ENCODE peak calls at places on chromosomes 11 and 22, in ten cellular contexts. X is heart right ventricle, L is uterus, Z is fibroblast of the aortic adventitia, T is WERI-Rb-1, I is neural crest cell, F is fibroblast of mammary gland, E is PC-3, Y is RWPE1, D is left ventricle myocardium inferior. R is an unnamed sample.

GRCh38 chr11:10762913-10763421 is 11.9 kb downstream of the CTR9 start:
- DNase-seq in Z (no peak), D (no peak), F (no peak), L (no peak), E (no peak), T (no peak), I (no peak), X (no peak), Y (no peak), R (no peak)

GRCh38 chr11:40186401-40187091 is 1272.9 kb downstream of the LRRC4C start:
- DNase-seq in E (no peak), Z (no peak), T (no peak), F (no peak), L (no peak), X (no peak), D (no peak), Y (no peak), I (no peak), R (peak; percentile 62)

GRCh38 chr11:107598225-107599139 is 7.5 kb downstream of the ELMOD1 start:
- DNase-seq in F (no peak), E (peak; percentile 71), L (no peak), I (no peak), Z (no peak), X (no peak), Y (no peak), D (no peak), T (peak; percentile 38), R (no peak)

GRCh38 chr22:46754110-46754799 is 8.2 kb upstream of the TBC1D22A start:
- DNase-seq in X (peak; percentile 96), T (no peak), Y (peak; percentile 91), I (no peak), F (peak; percentile 98), E (peak; percentile 91), Z (peak; percentile 96), D (peak; percentile 94), L (peak; percentile 86), R (no peak)

GRCh38 chr11:44998051-44998450 is 47.4 kb upstream of the TP53I11 start:
- DNase-seq in Z (no peak), X (no peak), T (peak; percentile 63), L (no peak), I (no peak), F (no peak), E (no peak), D (no peak), Y (no peak), R (no peak)

GRCh38 chr11:65575568-65576231 is at the start of gene EHBP1L1:
- DNase-seq in Y (peak; percentile 74), Z (peak; percentile 54), T (peak; percentile 55), D (peak; percentile 81), I (no peak), X (peak; percentile 73), F (peak; percentile 58), E (peak; percentile 70), L (peak; percentile 61), R (no peak)

GRCh38 chr11:34086554-34087278 is 18.7 kb upstream of the NAT10 start:
- DNase-seq in Y (no peak), D (no peak), I (no peak), L (no peak), Z (no peak), F (peak; percentile 40), T (no peak), X (no peak), E (no peak), R (no peak)

GRCh38 chr11:125315088-125315740 is 150.7 kb downstream of the PKNOX2 start:
- DNase-seq in T (no peak), Z (peak; percentile 65), I (no peak), L (peak; percentile 65), F (no peak), D (peak; percentile 70), X (peak; percentile 64), Y (no peak), E (no peak), R (no peak)

GRCh38 chr11:61693897-61694840 is 14.0 kb downstream of the DAGLA start:
- DNase-seq in X (peak; percentile 60), F (no peak), Y (no peak), T (no peak), Z (no peak), I (no peak), L (no peak), E (no peak), D (peak; percentile 53), R (no peak)

GRCh38 chr11:75265851-75266531 is 25.4 kb downstream of the TPBGL start:
- DNase-seq in E (no peak), X (no peak), L (peak; percentile 9), Y (no peak), Z (peak; percentile 36), T (no peak), I (no peak), D (no peak), F (peak; percentile 59), R (no peak)

GRCh38 chr22:35174398-35174797 is 82.9 kb upstream of the HMGXB4 start:
- DNase-seq in T (no peak), Z (no peak), F (no peak), L (no peak), D (no peak), E (no peak), Y (no peak), X (no peak), I (no peak), R (no peak)

GRCh38 chr22:31206896-31207687 is 5.0 kb upstream of the LIMK2 start:
- DNase-seq in D (peak; percentile 57), Z (peak; percentile 43), X (peak; percentile 21), T (peak; percentile 42), Y (peak; percentile 36), E (peak; percentile 83), I (no peak), L (no peak), F (no peak), R (no peak)

DNA sequence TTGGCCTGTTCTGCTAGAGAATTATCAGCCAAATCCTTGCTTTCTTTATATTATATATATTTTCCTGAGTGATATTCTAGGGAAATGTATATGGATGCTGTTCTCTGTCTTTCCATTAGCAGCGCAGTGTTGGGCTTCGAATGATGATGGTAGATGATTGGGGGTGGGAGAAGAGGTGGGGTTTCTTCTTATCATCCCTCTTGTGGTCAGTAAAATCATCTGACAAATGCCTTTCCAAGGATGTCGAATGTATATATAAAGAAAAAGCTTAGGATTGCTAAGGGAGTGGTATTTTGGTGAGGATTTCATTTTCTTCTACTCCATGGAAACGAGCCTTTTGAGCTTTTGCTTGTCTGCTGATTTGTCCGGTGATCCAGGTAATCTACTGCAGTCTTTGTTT is 48.9 kb downstream of the ARHGEF12 start:
- DNase-seq in Z (no peak), F (no peak), I (no peak), T (no peak), D (no peak), Y (no peak), E (no peak), X (no peak), L (no peak), R (no peak)
- TF ChIP-seq CTCF in Z (no peak), F (no peak), I (no peak), T (no peak), D (no peak), Y (no peak), E (no peak), X (no peak), L (no peak), R (no peak)

GRCh38 chr11:976431-977160 is 50.9 kb downstream of the AP2A2 start:
- DNase-seq in E (no peak), D (no peak), I (no peak), X (no peak), L (no peak), Z (peak; percentile 42), T (no peak), F (peak; percentile 71), Y (no peak), R (peak; percentile 65)

GRCh38 chr11:978781-979180 is 53.1 kb downstream of the AP2A2 start:
- DNase-seq in Z (no peak), E (no peak), X (no peak), L (no peak), I (no peak), Y (no peak), D (no peak), F (no peak), T (no peak), R (no peak)

GRCh38 chr11:973237-973636 is 47.6 kb downstream of the AP2A2 start:
- DNase-seq in L (no peak), F (no peak), Y (no peak), X (no peak), T (no peak), D (no peak), I (no peak), E (no peak), Z (no peak), R (no peak)

GRCh38 chr11:978073-978720 is 52.5 kb downstream of the AP2A2 start:
- DNase-seq in Y (no peak), D (no peak), T (no peak), X (no peak), L (no peak), E (no peak), Z (no peak), F (no peak), I (no peak), R (no peak)

GRCh38 chr11:975824-976223 is 50.2 kb downstream of the AP2A2 start:
- DNase-seq in F (peak; percentile 39), D (no peak), I (peak; percentile 24), Z (peak; percentile 41), X (no peak), Y (no peak), T (peak; percentile 39), L (no peak), E (no peak), R (no peak)
- TF ChIP-seq CTCF in F (peak; percentile 15), D (no peak), I (peak; percentile 43), Z (peak; percentile 39), X (peak; percentile 14), Y (no peak), T (peak; percentile 58), L (no peak), E (peak; percentile 31), R (peak; percentile 25)

DNA sequence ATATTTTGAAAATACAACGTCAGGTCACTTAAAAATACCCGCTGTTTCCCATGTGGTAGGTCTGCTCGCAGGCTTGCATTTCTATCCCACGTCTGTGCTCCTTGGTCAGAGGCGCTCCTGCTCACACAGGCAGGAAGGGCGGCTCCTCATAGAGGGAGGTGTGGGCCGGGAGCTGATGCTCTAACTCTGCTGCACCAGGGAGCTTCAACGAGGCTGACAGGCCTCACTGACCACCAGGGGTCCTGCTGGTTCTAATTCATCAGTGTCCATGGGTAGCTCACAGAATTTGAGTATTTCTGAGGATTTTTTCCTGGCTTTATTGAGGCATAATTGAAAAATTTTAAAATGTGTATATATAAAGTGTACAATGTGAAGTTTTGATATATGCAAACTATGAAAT is 68.5 kb downstream of the PIWIL3 start:
- DNase-seq in D (no peak), Y (no peak), E (no peak), T (peak; percentile 30), F (no peak), Z (no peak), X (no peak), I (no peak), L (no peak), R (no peak)
- TF ChIP-seq CTCF in D (peak; percentile 14), Y (no peak), E (peak; percentile 26), T (peak; percentile 25), F (no peak), Z (no peak), X (peak; percentile 30), I (no peak), L (no peak), R (no peak)

DNA sequence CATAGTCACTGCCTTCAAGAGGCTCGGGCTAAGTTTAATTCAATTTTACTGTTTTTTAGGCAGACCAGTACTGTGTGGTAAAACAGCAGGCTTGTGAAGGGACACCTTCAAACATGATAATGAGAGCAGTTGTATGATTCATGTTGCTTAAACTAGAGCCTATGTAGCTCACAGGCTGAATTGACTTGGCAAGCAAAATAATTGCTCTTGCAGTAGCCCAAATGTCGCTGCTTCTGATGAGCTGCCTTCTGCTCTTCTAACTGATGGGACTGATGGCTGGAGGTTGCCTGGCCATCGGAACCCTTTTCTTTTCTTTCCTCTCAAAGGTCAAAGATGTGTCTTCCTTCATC is 137.6 kb downstream of the MAML2 start:
- DNase-seq in T (no peak), X (no peak), I (no peak), Z (no peak), D (no peak), F (no peak), L (no peak), E (no peak), Y (no peak), R (no peak)
- TF ChIP-seq CTCF in T (no peak), X (no peak), I (no peak), Z (no peak), D (no peak), F (no peak), L (no peak), E (no peak), Y (no peak), R (no peak)

R was measured in dorsolateral prefrontal cortex.